ENCODE peak calls at places on chromosomes 13 and 19, in eight cellular contexts. One of them, this sample, is unnamed. For H3K36me3, the result is how much of the 10 kb centered on the place peaks cover.

GRCh38 chr13:98411617-98412310 is 165.1 kb downstream of the STK24 start:
- DNase-seq in cardiac muscle cell: no peak
- DNase-seq in kidney: no peak
- DNase-seq in small intestine: no peak
- DNase-seq in ascending aorta: peak
- DNase-seq in fibroblast of lung: no peak
- DNase-seq in naive thymus-derived CD4-positive, alpha-beta T cell: peak
- DNase-seq in K562: no peak
- DNase-seq in this sample: no peak

GRCh38 chr19:35777411-35777841 is 2.1 kb downstream of the ARHGAP33 start:
- DNase-seq in cardiac muscle cell: no peak
- DNase-seq in kidney: no peak
- DNase-seq in small intestine: no peak
- DNase-seq in ascending aorta: no peak
- DNase-seq in fibroblast of lung: no peak
- DNase-seq in naive thymus-derived CD4-positive, alpha-beta T cell: no peak
- DNase-seq in K562: no peak
- DNase-seq in this sample: no peak

GRCh38 chr13:52026246-52026626 is 1.7 kb downstream of the UTP14C start:
- DNase-seq in cardiac muscle cell: no peak
- DNase-seq in kidney: no peak
- DNase-seq in small intestine: no peak
- DNase-seq in ascending aorta: no peak
- DNase-seq in fibroblast of lung: peak
- DNase-seq in naive thymus-derived CD4-positive, alpha-beta T cell: no peak
- DNase-seq in K562: no peak
- DNase-seq in this sample: no peak

GRCh38 chr13:97333983-97334382 is 100.0 kb upstream of the RAP2A start:
- DNase-seq in cardiac muscle cell: no peak
- DNase-seq in kidney: no peak
- DNase-seq in small intestine: no peak
- DNase-seq in ascending aorta: no peak
- DNase-seq in fibroblast of lung: peak
- DNase-seq in naive thymus-derived CD4-positive, alpha-beta T cell: no peak
- DNase-seq in K562: no peak
- DNase-seq in this sample: no peak

GRCh38 chr13:59710995-59711701 is 452.6 kb downstream of the DIAPH3 start:
- DNase-seq in cardiac muscle cell: no peak
- DNase-seq in kidney: no peak
- DNase-seq in small intestine: peak
- DNase-seq in ascending aorta: no peak
- DNase-seq in fibroblast of lung: peak
- DNase-seq in naive thymus-derived CD4-positive, alpha-beta T cell: no peak
- DNase-seq in K562: no peak
- DNase-seq in this sample: no peak

GRCh38 chr13:103883152-103883551 is 816.9 kb upstream of the SLC10A2 start:
- DNase-seq in cardiac muscle cell: peak
- DNase-seq in kidney: peak
- DNase-seq in small intestine: peak
- DNase-seq in ascending aorta: no peak
- DNase-seq in fibroblast of lung: peak
- DNase-seq in naive thymus-derived CD4-positive, alpha-beta T cell: no peak
- DNase-seq in K562: no peak
- DNase-seq in this sample: no peak

GRCh38 chr19:56958428-56958827 is 117.9 kb upstream of the PEG3 start:
- DNase-seq in cardiac muscle cell: no peak
- DNase-seq in kidney: no peak
- DNase-seq in small intestine: no peak
- DNase-seq in ascending aorta: no peak
- DNase-seq in fibroblast of lung: no peak
- DNase-seq in naive thymus-derived CD4-positive, alpha-beta T cell: no peak
- DNase-seq in K562: no peak
- DNase-seq in this sample: no peak

GRCh38 chr13:39913339-39913738 is 257.9 kb downstream of the COG6 start:
- DNase-seq in cardiac muscle cell: no peak
- DNase-seq in kidney: no peak
- DNase-seq in small intestine: no peak
- DNase-seq in ascending aorta: no peak
- DNase-seq in fibroblast of lung: no peak
- DNase-seq in naive thymus-derived CD4-positive, alpha-beta T cell: no peak
- DNase-seq in K562: no peak
- DNase-seq in this sample: no peak

GRCh38 chr13:98252931-98253470 is 75.9 kb upstream of the RNF113B start:
- DNase-seq in cardiac muscle cell: no peak
- DNase-seq in kidney: no peak
- DNase-seq in small intestine: no peak
- DNase-seq in ascending aorta: no peak
- DNase-seq in fibroblast of lung: peak
- DNase-seq in naive thymus-derived CD4-positive, alpha-beta T cell: no peak
- DNase-seq in K562: no peak
- DNase-seq in this sample: no peak

GRCh38 chr19:21508198-21508597 is 2.8 kb downstream of the ZNF429 start:
- DNase-seq in cardiac muscle cell: no peak
- DNase-seq in kidney: no peak
- DNase-seq in small intestine: no peak
- DNase-seq in ascending aorta: no peak
- DNase-seq in fibroblast of lung: no peak
- DNase-seq in naive thymus-derived CD4-positive, alpha-beta T cell: no peak
- DNase-seq in K562: no peak
- DNase-seq in this sample: no peak

GRCh38 chr13:22081430-22081829 is 410.6 kb downstream of the FGF9 start:
- DNase-seq in cardiac muscle cell: no peak
- DNase-seq in kidney: no peak
- DNase-seq in small intestine: no peak
- DNase-seq in ascending aorta: no peak
- DNase-seq in fibroblast of lung: no peak
- DNase-seq in naive thymus-derived CD4-positive, alpha-beta T cell: no peak
- DNase-seq in K562: no peak
- DNase-seq in this sample: no peak

GRCh38 chr13:48265217-48265815 is 32.3 kb downstream of the ITM2B start:
- DNase-seq in cardiac muscle cell: no peak
- DNase-seq in kidney: no peak
- DNase-seq in small intestine: no peak
- DNase-seq in ascending aorta: no peak
- DNase-seq in fibroblast of lung: no peak
- DNase-seq in naive thymus-derived CD4-positive, alpha-beta T cell: peak
- DNase-seq in K562: no peak
- DNase-seq in this sample: no peak

GRCh38 chr19:29088761-29089160 is 124.2 kb downstream of the UQCRFS1 start:
- DNase-seq in cardiac muscle cell: no peak
- DNase-seq in kidney: no peak
- DNase-seq in small intestine: no peak
- DNase-seq in ascending aorta: no peak
- DNase-seq in fibroblast of lung: no peak
- DNase-seq in naive thymus-derived CD4-positive, alpha-beta T cell: no peak
- DNase-seq in K562: no peak
- DNase-seq in this sample: no peak

GRCh38 chr13:97076898-97077297 is 82.6 kb upstream of the OXGR1 start:
- DNase-seq in cardiac muscle cell: no peak
- DNase-seq in kidney: no peak
- DNase-seq in small intestine: no peak
- DNase-seq in ascending aorta: no peak
- DNase-seq in fibroblast of lung: no peak
- DNase-seq in naive thymus-derived CD4-positive, alpha-beta T cell: no peak
- DNase-seq in K562: no peak
- DNase-seq in this sample: no peak

GRCh38 chr13:112077729-112078128 is 10.8 kb downstream of the SOX1 start:
- DNase-seq in cardiac muscle cell: no peak
- DNase-seq in kidney: no peak
- DNase-seq in small intestine: no peak
- DNase-seq in ascending aorta: no peak
- DNase-seq in fibroblast of lung: no peak
- DNase-seq in naive thymus-derived CD4-positive, alpha-beta T cell: no peak
- DNase-seq in K562: no peak
- DNase-seq in this sample: no peak

GRCh38 chr19:15038304-15038703 is 11.0 kb upstream of the CASP14 start:
- DNase-seq in cardiac muscle cell: no peak
- DNase-seq in kidney: no peak
- DNase-seq in small intestine: no peak
- DNase-seq in ascending aorta: no peak
- DNase-seq in fibroblast of lung: no peak
- DNase-seq in naive thymus-derived CD4-positive, alpha-beta T cell: no peak
- DNase-seq in K562: no peak
- DNase-seq in this sample: no peak

GRCh38 chr19:47801270-47801669 is 3.1 kb downstream of the TPRX1 start:
- DNase-seq in cardiac muscle cell: no peak
- DNase-seq in kidney: no peak
- DNase-seq in small intestine: no peak
- DNase-seq in ascending aorta: no peak
- DNase-seq in fibroblast of lung: no peak
- DNase-seq in naive thymus-derived CD4-positive, alpha-beta T cell: no peak
- DNase-seq in K562: no peak
- DNase-seq in this sample: no peak
- H3K36me3 ChIP-seq in cardiac muscle cell: under half
- H3K36me3 ChIP-seq in kidney: under half
- H3K36me3 ChIP-seq in small intestine: under half
- H3K36me3 ChIP-seq in ascending aorta: under half
- H3K36me3 ChIP-seq in fibroblast of lung: under half
- H3K36me3 ChIP-seq in naive thymus-derived CD4-positive, alpha-beta T cell: under half
- H3K36me3 ChIP-seq in K562: under half
- H3K36me3 ChIP-seq in this sample: under half

GRCh38 chr19:54916822-54917221 is 10.9 kb downstream of the NCR1 start:
- DNase-seq in cardiac muscle cell: no peak
- DNase-seq in kidney: no peak
- DNase-seq in small intestine: no peak
- DNase-seq in ascending aorta: no peak
- DNase-seq in fibroblast of lung: no peak
- DNase-seq in naive thymus-derived CD4-positive, alpha-beta T cell: no peak
- DNase-seq in K562: no peak
- DNase-seq in this sample: no peak
- H3K4me3 ChIP-seq in cardiac muscle cell: no peak
- H3K4me3 ChIP-seq in kidney: no peak
- H3K4me3 ChIP-seq in small intestine: no peak
- H3K4me3 ChIP-seq in ascending aorta: no peak
- H3K4me3 ChIP-seq in fibroblast of lung: no peak
- H3K4me3 ChIP-seq in naive thymus-derived CD4-positive, alpha-beta T cell: no peak
- H3K4me3 ChIP-seq in K562: no peak
- H3K4me3 ChIP-seq in this sample: no peak

DNA sequence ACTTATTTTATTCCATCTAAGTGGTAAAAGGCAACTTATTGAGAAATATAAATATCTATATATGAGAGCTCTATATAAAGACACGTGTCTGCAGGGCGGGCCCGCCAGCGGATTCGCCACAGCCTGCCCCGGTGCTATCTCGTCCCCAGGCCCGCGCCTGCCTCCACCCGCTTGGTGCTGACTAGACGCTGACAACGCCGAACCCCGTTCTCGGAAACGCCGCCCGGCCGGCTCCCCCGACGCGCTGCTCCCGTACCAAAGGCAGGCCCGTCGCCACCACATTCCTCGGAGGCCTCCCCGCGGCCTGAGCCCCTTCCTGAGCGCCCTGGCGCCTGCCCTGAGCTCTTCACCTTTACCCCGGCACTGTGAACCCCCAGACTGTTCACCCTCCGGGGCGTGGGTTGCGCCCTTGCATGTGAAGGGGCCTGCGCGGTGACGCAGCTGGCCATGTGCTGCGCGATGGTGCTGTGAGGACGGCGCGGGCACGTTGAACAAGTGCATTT is 6.0 kb downstream of the PLEKHJ1 start:
- DNase-seq in cardiac muscle cell: no peak
- DNase-seq in kidney: no peak
- DNase-seq in small intestine: no peak
- DNase-seq in ascending aorta: no peak
- DNase-seq in fibroblast of lung: no peak
- DNase-seq in naive thymus-derived CD4-positive, alpha-beta T cell: no peak
- DNase-seq in K562: no peak
- DNase-seq in this sample: no peak
- H3K36me3 ChIP-seq in cardiac muscle cell: under half
- H3K36me3 ChIP-seq in kidney: under half
- H3K36me3 ChIP-seq in small intestine: under half
- H3K36me3 ChIP-seq in ascending aorta: half or more
- H3K36me3 ChIP-seq in fibroblast of lung: half or more
- H3K36me3 ChIP-seq in naive thymus-derived CD4-positive, alpha-beta T cell: under half
- H3K36me3 ChIP-seq in K562: half or more
- H3K36me3 ChIP-seq in this sample: under half

GRCh38 chr13:67063036-67063435 is 167.1 kb downstream of the PCDH9 start:
- DNase-seq in cardiac muscle cell: no peak
- DNase-seq in kidney: no peak
- DNase-seq in small intestine: no peak
- DNase-seq in ascending aorta: no peak
- DNase-seq in fibroblast of lung: peak
- DNase-seq in naive thymus-derived CD4-positive, alpha-beta T cell: no peak
- DNase-seq in K562: no peak
- DNase-seq in this sample: no peak

GRCh38 chr13:67062160-67062559 is 168.0 kb downstream of the PCDH9 start:
- DNase-seq in cardiac muscle cell: no peak
- DNase-seq in kidney: no peak
- DNase-seq in small intestine: no peak
- DNase-seq in ascending aorta: no peak
- DNase-seq in fibroblast of lung: no peak
- DNase-seq in naive thymus-derived CD4-positive, alpha-beta T cell: no peak
- DNase-seq in K562: no peak
- DNase-seq in this sample: no peak

GRCh38 chr13:67064920-67065319 is 165.2 kb downstream of the PCDH9 start:
- DNase-seq in cardiac muscle cell: no peak
- DNase-seq in kidney: no peak
- DNase-seq in small intestine: no peak
- DNase-seq in ascending aorta: no peak
- DNase-seq in fibroblast of lung: no peak
- DNase-seq in naive thymus-derived CD4-positive, alpha-beta T cell: no peak
- DNase-seq in K562: no peak
- DNase-seq in this sample: no peak

DNA sequence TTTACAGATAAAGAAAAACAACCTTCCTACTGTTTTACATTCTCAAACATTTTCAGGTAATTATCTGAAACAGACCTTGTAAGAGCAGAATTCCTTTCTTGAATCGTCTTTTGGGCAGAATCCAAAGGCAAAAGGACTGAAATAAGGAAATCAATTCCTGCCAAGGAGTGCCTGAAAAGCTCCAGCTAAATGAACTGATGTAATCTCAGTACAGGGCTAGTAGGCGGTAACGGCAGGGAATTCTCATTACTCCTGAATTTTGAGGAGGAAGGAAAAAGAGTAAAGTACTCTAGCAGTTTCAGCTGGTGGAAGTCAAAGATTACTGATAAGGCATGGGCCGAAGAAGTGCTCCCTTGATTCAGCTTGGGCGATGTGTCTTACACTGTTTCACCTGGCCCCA is 168.4 kb downstream of the PCDH9 start:
- DNase-seq in cardiac muscle cell: no peak
- DNase-seq in kidney: no peak
- DNase-seq in small intestine: no peak
- DNase-seq in ascending aorta: no peak
- DNase-seq in fibroblast of lung: peak
- DNase-seq in naive thymus-derived CD4-positive, alpha-beta T cell: no peak
- DNase-seq in K562: no peak
- DNase-seq in this sample: no peak
- H3K4me3 ChIP-seq in cardiac muscle cell: no peak
- H3K4me3 ChIP-seq in kidney: no peak
- H3K4me3 ChIP-seq in small intestine: no peak
- H3K4me3 ChIP-seq in ascending aorta: no peak
- H3K4me3 ChIP-seq in fibroblast of lung: no peak
- H3K4me3 ChIP-seq in naive thymus-derived CD4-positive, alpha-beta T cell: no peak
- H3K4me3 ChIP-seq in K562: no peak
- H3K4me3 ChIP-seq in this sample: no peak

DNA sequence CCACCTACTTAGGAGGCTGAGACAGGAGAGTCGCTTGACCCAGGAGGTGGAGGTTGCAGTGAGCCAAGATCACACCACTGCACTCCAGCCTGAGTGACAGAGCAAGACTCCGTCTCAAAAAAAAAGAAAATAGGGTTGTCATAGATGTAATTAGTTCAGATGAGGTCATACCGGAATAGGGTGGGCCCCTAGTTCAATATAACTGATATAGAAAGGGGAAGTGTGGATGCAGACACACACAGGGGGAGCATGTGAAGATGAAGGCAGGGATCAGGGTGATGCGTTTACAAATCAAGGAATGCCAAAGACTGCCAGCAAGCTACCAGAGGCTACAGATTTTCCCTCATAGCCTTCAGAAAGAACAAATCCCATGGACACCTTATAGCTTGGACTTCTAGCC is 24.3 kb upstream of the EEF1AKMT1 start:
- DNase-seq in cardiac muscle cell: no peak
- DNase-seq in kidney: no peak
- DNase-seq in small intestine: no peak
- DNase-seq in ascending aorta: no peak
- DNase-seq in fibroblast of lung: no peak
- DNase-seq in naive thymus-derived CD4-positive, alpha-beta T cell: no peak
- DNase-seq in K562: no peak
- DNase-seq in this sample: no peak
- H3K36me3 ChIP-seq in cardiac muscle cell: half or more
- H3K36me3 ChIP-seq in kidney: under half
- H3K36me3 ChIP-seq in small intestine: under half
- H3K36me3 ChIP-seq in ascending aorta: under half
- H3K36me3 ChIP-seq in fibroblast of lung: under half
- H3K36me3 ChIP-seq in naive thymus-derived CD4-positive, alpha-beta T cell: under half
- H3K36me3 ChIP-seq in K562: half or more
- H3K36me3 ChIP-seq in this sample: half or more